ENCODE peak calls at places on chromosomes 6 and 20, in nine cellular contexts. U is NCI-H2107, M is dorsolateral prefrontal cortex, R is hypothalamus, X is iris pigment epithelial cell, Y is Caki2, A is fibroblast of mammary gland, E is HT1080, I is ureter. Z is an unnamed sample.

GRCh38 chr20:37075932-37076685 is 19.7 kb downstream of the RBL1 start:
- DNase-seq in E (no peak), A (no peak), M (no peak), I (no peak), X (peak; percentile 29), R (no peak), Y (no peak), U (no peak), Z (no peak)

GRCh38 chr6:33620584-33621395 is at the start of gene ITPR3:
- DNase-seq in A (peak; percentile 71), X (peak; percentile 71), U (no peak), E (peak; percentile 72), R (no peak), Y (peak; percentile 84), M (no peak), I (peak; percentile 61), Z (no peak)

GRCh38 chr20:18837710-18838109 is 24.1 kb downstream of the SCP2D1 start:
- DNase-seq in A (no peak), M (no peak), E (no peak), U (no peak), R (no peak), X (no peak), Y (no peak), I (no peak), Z (no peak)

GRCh38 chr6:96499781-96500180 is 21.8 kb upstream of the UFL1 start:
- DNase-seq in M (no peak), E (peak; percentile 24), I (no peak), X (no peak), A (no peak), U (no peak), R (no peak), Y (no peak), Z (no peak)

GRCh38 chr20:42544926-42545325 is 644.8 kb downstream of the PTPRT start:
- DNase-seq in R (no peak), Y (no peak), E (no peak), M (no peak), A (no peak), I (no peak), X (no peak), U (no peak), Z (no peak)

GRCh38 chr6:49849121-49849907 is 17.0 kb downstream of the CRISP1 start:
- DNase-seq in A (peak; percentile 59), Y (peak; percentile 35), R (no peak), E (peak; percentile 41), M (no peak), U (no peak), I (no peak), X (peak; percentile 51), Z (peak; percentile 6)

GRCh38 chr20:46206025-46206424 is 87.9 kb downstream of the CD40 start:
- DNase-seq in R (no peak), X (peak; percentile 50), A (peak; percentile 66), M (no peak), U (no peak), I (peak; percentile 61), Y (peak; percentile 37), E (peak; percentile 67), Z (no peak)

GRCh38 chr6:111555041-111555440 is 50.6 kb downstream of the TRAF3IP2 start:
- DNase-seq in Y (peak; percentile 67), A (peak; percentile 94), E (no peak), R (no peak), U (no peak), M (no peak), I (no peak), X (peak; percentile 33), Z (peak; percentile 83)

GRCh38 chr20:43188234-43188653 is 1.5 kb downstream of the PTPRT start:
- DNase-seq in Y (no peak), A (no peak), X (no peak), I (no peak), R (no peak), M (no peak), U (no peak), E (no peak), Z (no peak)

GRCh38 chr6:168331058-168331457 is 11.5 kb upstream of the DACT2 start:
- DNase-seq in I (no peak), R (no peak), X (no peak), U (no peak), A (no peak), M (no peak), E (no peak), Y (no peak), Z (no peak)

GRCh38 chr6:57432919-57433684 is 115.7 kb downstream of the PRIM2 start:
- DNase-seq in U (no peak), R (no peak), X (peak; percentile 36), Y (no peak), A (peak; percentile 71), I (no peak), E (no peak), M (no peak), Z (no peak)

GRCh38 chr6:75505426-75505825 is 11.8 kb upstream of the FILIP1 start:
- DNase-seq in U (no peak), M (no peak), R (no peak), Y (no peak), X (no peak), A (no peak), I (no peak), E (no peak), Z (no peak)

GRCh38 chr6:156866181-156866862 is 89.1 kb downstream of the ARID1B start:
- DNase-seq in I (no peak), E (peak; percentile 64), X (peak; percentile 62), A (peak; percentile 46), M (no peak), U (no peak), Y (no peak), R (no peak), Z (no peak)

GRCh38 chr20:24160563-24161355 is 172.2 kb upstream of the GGTLC1 start:
- DNase-seq in X (peak; percentile 54), I (peak; percentile 55), R (peak; percentile 23), A (peak; percentile 61), M (peak; percentile 74), U (no peak), Y (peak; percentile 45), E (peak; percentile 34), Z (peak; percentile 70)

GRCh38 chr6:169254456-169255316 is 1.0 kb upstream of the THBS2 start:
- DNase-seq in A (no peak), M (no peak), R (no peak), U (no peak), X (no peak), Y (no peak), E (no peak), I (no peak), Z (no peak)

GRCh38 chr6:63805808-63806572 is 170.4 kb downstream of the PHF3 start:
- DNase-seq in M (no peak), Y (peak; percentile 81), I (no peak), X (peak; percentile 91), U (no peak), A (peak; percentile 96), E (peak; percentile 90), R (no peak), Z (no peak)

GRCh38 chr20:47438464-47439381 is 63.0 kb upstream of the NCOA3 start:
- DNase-seq in X (no peak), A (no peak), E (no peak), I (no peak), U (no peak), Y (peak; percentile 85), M (no peak), R (no peak), Z (no peak)

GRCh38 chr20:62831854-62832211 is 15.0 kb downstream of the COL9A3 start:
- DNase-seq in R (no peak), A (no peak), U (no peak), E (no peak), X (no peak), I (no peak), M (no peak), Y (no peak), Z (no peak)

GRCh38 chr20:32442630-32443029 is 84.5 kb downstream of the ASXL1 start:
- DNase-seq in M (no peak), A (no peak), X (no peak), E (no peak), U (no peak), I (no peak), Y (no peak), R (no peak), Z (no peak)

GRCh38 chr20:43420192-43420591 is 37.5 kb upstream of the SRSF6 start:
- DNase-seq in U (no peak), R (no peak), M (no peak), X (no peak), I (no peak), Y (no peak), A (no peak), E (no peak), Z (no peak)

GRCh38 chr6:14317616-14318015 is 200.0 kb downstream of the CD83 start:
- DNase-seq in R (no peak), M (no peak), X (no peak), Y (no peak), A (no peak), E (no peak), I (no peak), U (no peak), Z (no peak)

GRCh38 chr6:41098366-41098765 is 25.6 kb downstream of the NFYA start:
- DNase-seq in Y (no peak), E (no peak), X (peak; percentile 31), U (no peak), M (no peak), R (no peak), I (no peak), A (peak; percentile 3), Z (no peak)

GRCh38 chr6:82040405-82041221 is 206.9 kb downstream of the IBTK start:
- DNase-seq in X (peak; percentile 59), E (peak; percentile 58), R (no peak), I (peak; percentile 58), M (no peak), A (peak; percentile 78), U (no peak), Y (peak; percentile 52), Z (peak; percentile 69)

GRCh38 chr6:84762220-84762940 is 2.0 kb downstream of the TBX18 start:
- DNase-seq in M (no peak), R (no peak), A (peak; percentile 60), X (peak; percentile 59), U (no peak), I (no peak), E (no peak), Y (no peak), Z (no peak)

GRCh38 chr6:88869263-88870023 is 94.0 kb downstream of the RNGTT start:
- DNase-seq in M (no peak), Y (peak; percentile 89), R (no peak), X (peak; percentile 70), I (no peak), A (peak; percentile 58), U (no peak), E (peak; percentile 31), Z (no peak)

GRCh38 chr20:44910690-44911262 is 916 bp downstream of the PABPC1L start:
- DNase-seq in X (peak; percentile 8), U (no peak), E (no peak), M (no peak), R (no peak), A (no peak), I (no peak), Y (peak; percentile 45), Z (no peak)